ENCODE peak calls at places on chromosomes 16 and 17, in five cellular contexts. U, G, H, V and O are unnamed samples.

GRCh38 chr17:78252111-78252634 is 20.7 kb downstream of the TMEM235 start:
- DNase-seq in G (no peak), H (no peak), V (no peak), U (no peak), O (no peak)

GRCh38 chr16:27538508-27538907 is 11.2 kb downstream of the GTF3C1 start:
- DNase-seq in H (no peak), G (no peak), U (no peak), V (no peak), O (no peak)

GRCh38 chr17:73419896-73420295 is 108.1 kb upstream of the CDC42EP4 start:
- DNase-seq in G (no peak), V (no peak), H (no peak), U (no peak), O (no peak)

GRCh38 chr16:79297805-79298204 is 302.7 kb downstream of the MAF start:
- DNase-seq in U (no peak), G (no peak), V (no peak), H (no peak), O (no peak)

GRCh38 chr16:72566174-72566573 is 394.2 kb upstream of the PMFBP1 start:
- DNase-seq in G (no peak), V (no peak), U (no peak), H (no peak), O (no peak)

GRCh38 chr17:57488856-57489255 is 232.5 kb downstream of the MSI2 start:
- DNase-seq in U (no peak), G (no peak), H (no peak), V (no peak), O (no peak)

GRCh38 chr17:55286681-55287589 is 22.2 kb downstream of the HLF start:
- DNase-seq in H (no peak), U (peak; percentile 80), V (no peak), G (peak; percentile 30), O (no peak)

GRCh38 chr16:69338557-69339288 is 641 bp downstream of the COG8 start:
- DNase-seq in H (no peak), G (no peak), U (no peak), V (no peak), O (no peak)

GRCh38 chr16:58198739-58199411 is 969 bp upstream of the CSNK2A2 start:
- DNase-seq in V (no peak), H (no peak), U (no peak), G (no peak), O (no peak)

GRCh38 chr16:35102780-35103403 is 1643.5 kb downstream of the TP53TG3F start:
- DNase-seq in G (peak; percentile 0), H (no peak), U (peak; percentile 9), V (no peak), O (peak; percentile 36)

GRCh38 chr16:4787627-4788482 is at the start of gene SEPTIN12:
- DNase-seq in H (no peak), U (no peak), V (no peak), G (no peak), O (no peak)

GRCh38 chr17:74204474-74204873 is 996 bp downstream of the RPL38 start:
- DNase-seq in V (no peak), U (no peak), G (no peak), H (no peak), O (no peak)

GRCh38 chr17:2723505-2723996 is 12.0 kb upstream of the CLUH start:
- DNase-seq in U (no peak), H (no peak), V (no peak), G (no peak), O (no peak)

GRCh38 chr17:40912506-40913220 is 24.8 kb downstream of the KRT23 start:
- DNase-seq in U (no peak), V (no peak), G (no peak), H (no peak), O (no peak)

GRCh38 chr17:40909755-40910154 is 24.7 kb upstream of the KRT20 start:
- DNase-seq in U (no peak), G (peak; percentile 90), H (no peak), V (no peak), O (no peak)

GRCh38 chr17:40906613-40907012 is 21.6 kb upstream of the KRT20 start:
- DNase-seq in V (no peak), U (no peak), H (no peak), G (no peak), O (no peak)

GRCh38 chr17:40910441-40910841 is 25.4 kb upstream of the KRT20 start:
- DNase-seq in U (no peak), G (peak; percentile 74), H (no peak), V (no peak), O (no peak)

DNA sequence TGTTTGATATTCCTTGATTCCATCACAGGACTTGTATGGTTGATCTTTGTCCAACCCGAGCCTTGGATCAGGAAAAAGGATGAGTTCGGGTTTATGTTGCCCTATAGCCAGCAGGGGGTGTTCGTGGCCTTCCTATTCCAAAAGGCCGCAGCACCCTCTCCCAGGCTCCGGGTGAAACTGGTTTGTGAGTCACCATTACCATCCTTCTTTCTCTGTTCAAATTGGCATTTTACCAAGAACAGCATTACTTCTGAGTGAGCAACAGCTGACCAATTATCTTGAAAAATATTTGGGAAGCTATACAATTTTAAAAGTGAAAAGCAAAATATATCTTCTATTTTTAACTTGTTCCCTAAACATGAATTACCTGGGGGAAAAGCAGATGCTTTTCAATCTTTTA is 24.3 kb upstream of the KRT20 start:
- DNase-seq in V (peak; percentile 88), G (peak; percentile 98), H (peak; percentile 37), U (peak; percentile 92), O (peak; percentile 43)
- H3K4me1 ChIP-seq in V (no peaks in the 10 kb centered on the region), G (peaks cover 37% of the 10 kb centered on the region), H (peaks cover 3% of the 10 kb centered on the region), U (peaks cover 31% of the 10 kb centered on the region), O (no peaks in the 10 kb centered on the region)

GRCh38 chr17:4514206-4514605 is 15.5 kb downstream of the SPNS2 start:
- DNase-seq in U (no peak), G (no peak), H (no peak), V (peak; percentile 72), O (no peak)

GRCh38 chr17:4514779-4515178 is 16.1 kb downstream of the SPNS2 start:
- DNase-seq in H (no peak), V (no peak), G (no peak), U (no peak), O (no peak)

GRCh38 chr17:4511199-4511932 is 12.7 kb downstream of the SPNS2 start:
- DNase-seq in G (no peak), U (no peak), V (no peak), H (no peak), O (no peak)

GRCh38 chr17:4512156-4513112 is 13.8 kb downstream of the SPNS2 start:
- DNase-seq in V (no peak), G (no peak), H (no peak), U (no peak), O (no peak)

GRCh38 chr17:4513113-4514032 is 14.7 kb downstream of the SPNS2 start:
- DNase-seq in V (no peak), G (no peak), H (no peak), U (no peak), O (no peak)
- H3K4me1 ChIP-seq in V (peaks cover 62% of the 10 kb centered on the region), G (no peaks in the 10 kb centered on the region), H (peaks cover 7% of the 10 kb centered on the region), U (no peaks in the 10 kb centered on the region), O (peaks cover 19% of the 10 kb centered on the region)

GRCh38 chr17:63549946-63550815 is at the start of gene DCAF7:
- DNase-seq in H (peak; percentile 100), U (peak; percentile 100), V (peak; percentile 100), G (peak; percentile 100), O (peak; percentile 98)
- H3K4me1 ChIP-seq in H (no peaks in the 10 kb centered on the region), U (peaks cover 18% of the 10 kb centered on the region), V (peaks cover 6% of the 10 kb centered on the region), G (peaks cover 20% of the 10 kb centered on the region), O (no peaks in the 10 kb centered on the region)

DNA sequence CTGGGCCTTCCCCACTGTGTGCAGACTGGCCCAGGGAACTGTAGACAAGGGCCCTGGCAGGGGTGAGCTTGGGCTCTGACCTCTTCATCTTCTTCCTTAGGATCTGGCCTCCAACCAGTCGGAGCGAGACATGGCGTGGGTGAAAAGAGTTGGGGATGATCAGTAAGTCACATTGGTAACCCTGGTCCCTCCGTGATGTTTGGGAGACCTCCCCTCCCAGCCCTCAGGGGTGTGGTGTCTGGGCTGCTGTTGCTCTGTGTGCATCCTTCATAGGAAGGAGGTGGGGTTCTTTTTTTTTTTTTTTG is 5.5 kb downstream of the TBKBP1 start:
- DNase-seq in V (no peak), G (no peak), U (no peak), H (no peak), O (no peak)
- H3K4me1 ChIP-seq in V (peaks cover 11% of the 10 kb centered on the region), G (no peaks in the 10 kb centered on the region), U (peaks cover 4% of the 10 kb centered on the region), H (no peaks in the 10 kb centered on the region), O (peaks cover 30% of the 10 kb centered on the region)

DNA sequence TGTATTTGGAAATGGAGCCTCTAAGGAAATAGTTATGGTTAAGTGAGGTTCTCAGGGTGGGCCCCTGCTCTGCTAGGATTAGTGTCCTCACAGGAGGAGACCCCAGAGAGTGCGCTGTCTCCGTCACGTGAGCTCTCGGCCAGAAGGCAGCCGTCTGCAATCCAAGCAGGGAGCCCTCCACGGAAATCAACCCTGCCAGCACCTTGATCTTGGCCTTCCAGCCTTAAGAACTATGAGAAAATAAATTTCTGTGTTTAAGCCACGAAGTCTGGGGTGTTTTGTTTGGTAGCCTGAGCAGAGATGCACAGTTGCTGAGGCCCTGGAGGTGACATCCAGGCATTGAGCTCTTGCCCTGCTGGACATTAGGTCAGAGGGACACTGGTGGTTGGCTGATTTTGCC is 32.4 kb upstream of the GSE1 start:
- DNase-seq in G (no peak), H (no peak), U (no peak), V (no peak), O (no peak)
- H3K4me1 ChIP-seq in G (peaks cover 20% of the 10 kb centered on the region), H (peaks cover 31% of the 10 kb centered on the region), U (no peaks in the 10 kb centered on the region), V (peaks cover 38% of the 10 kb centered on the region), O (peaks cover 79% of the 10 kb centered on the region)

DNA sequence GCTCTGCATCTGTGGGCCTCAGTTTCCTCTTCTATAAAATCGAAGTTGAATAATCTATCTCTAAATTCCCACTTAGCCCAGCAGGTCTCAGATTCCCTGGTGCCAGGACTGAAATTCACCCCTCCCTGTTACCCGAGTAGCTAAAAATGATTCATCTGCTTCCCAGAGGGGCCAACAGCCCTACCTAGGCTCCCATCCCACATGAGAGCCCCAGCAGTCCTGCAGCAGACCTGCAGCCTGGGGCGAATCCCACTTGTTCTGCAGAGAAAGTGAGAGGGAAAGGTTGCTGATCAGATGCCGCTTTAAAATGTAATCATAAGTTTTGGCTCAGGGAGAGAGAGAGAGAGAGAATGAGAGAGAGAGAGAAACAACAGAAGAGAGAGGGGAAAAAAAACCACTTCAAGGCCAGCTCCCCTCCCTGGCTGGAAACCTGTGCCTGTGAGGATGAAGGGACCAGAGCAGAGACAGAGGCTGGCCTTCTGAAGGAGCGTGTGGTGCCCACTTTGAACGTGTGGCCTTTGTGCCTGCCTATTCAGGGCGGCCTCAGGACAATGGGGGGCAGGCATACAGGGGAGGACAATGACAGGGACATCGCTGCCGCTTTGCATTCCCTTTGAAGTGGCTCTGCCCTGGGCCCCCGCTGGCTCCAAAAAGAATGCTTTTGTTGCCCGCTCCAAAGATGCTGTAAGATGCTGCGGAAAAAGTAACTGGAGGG is 85.2 kb upstream of the NKD1 start:
- DNase-seq in U (no peak), V (no peak), H (no peak), G (no peak), O (no peak)
- H3K4me1 ChIP-seq in U (no peaks in the 10 kb centered on the region), V (peaks cover 5% of the 10 kb centered on the region), H (peaks cover 8% of the 10 kb centered on the region), G (no peaks in the 10 kb centered on the region), O (peaks cover 15% of the 10 kb centered on the region)

GRCh38 chr17:81396722-81397313 is 1.6 kb downstream of the BAHCC1 start:
- DNase-seq in V (no peak), G (peak; percentile 66), U (peak; percentile 83), H (no peak), O (no peak)
- H3K4me1 ChIP-seq in V (peaks cover 9% of the 10 kb centered on the region), G (peaks cover 40% of the 10 kb centered on the region), U (peaks cover 54% of the 10 kb centered on the region), H (peaks cover 13% of the 10 kb centered on the region), O (peaks cover 23% of the 10 kb centered on the region)

GRCh38 chr17:75783803-75784472 is 668 bp upstream of the UNK start:
- DNase-seq in V (no peak), U (no peak), G (no peak), H (no peak), O (no peak)
- H3K4me1 ChIP-seq in V (peaks cover 8% of the 10 kb centered on the region), U (peaks cover 39% of the 10 kb centered on the region), G (peaks cover 31% of the 10 kb centered on the region), H (peaks cover 3% of the 10 kb centered on the region), O (no peaks in the 10 kb centered on the region)